ENCODE peak calls at places on chromosome 14, in four cellular contexts. Y is bronchial epithelial cell, N is upper lobe of left lung, F is fibroblast of lung. E is an unnamed sample.
A peak's percentile ranks its signal among the peaks of the same experiment; 100 is the strongest.

GRCh38 chr14:66111891-66112290 is 374.3 kb upstream of the CCDC196 start:
- DNase-seq in Y (peak; percentile 26), N (peak; percentile 33), F (no peak), E (no peak)

GRCh38 chr14:22071001-22071400 is 397.4 kb upstream of the OR4E1 start:
- DNase-seq in Y (no peak), N (no peak), F (no peak), E (no peak)

GRCh38 chr14:71552809-71553208 is 379.4 kb upstream of the RGS6 start:
- DNase-seq in Y (no peak), N (no peak), F (no peak), E (no peak)

GRCh38 chr14:96745500-96746051 is 51.6 kb upstream of the VRK1 start:
- DNase-seq in Y (peak; percentile 4), N (no peak), F (peak; percentile 3), E (no peak)

GRCh38 chr14:93712838-93713724 is 75.2 kb downstream of the PRIMA1 start:
- DNase-seq in Y (peak; percentile 37), N (peak; percentile 48), F (no peak), E (no peak)

GRCh38 chr14:75125617-75126016 is 1.2 kb downstream of the NEK9 start:
- DNase-seq in Y (peak; percentile 50), N (no peak), F (peak; percentile 82), E (no peak)

GRCh38 chr14:33679461-33680225 is 271.2 kb downstream of the EGLN3 start:
- DNase-seq in Y (peak; percentile 52), N (no peak), F (peak; percentile 94), E (no peak)

GRCh38 chr14:39232554-39233415 is 930 bp upstream of the MIA2 start:
- DNase-seq in Y (no peak), N (no peak), F (peak; percentile 69), E (no peak)

GRCh38 chr14:23040100-23040499 is 1.9 kb upstream of the PSMB11 start:
- DNase-seq in Y (no peak), N (no peak), F (no peak), E (no peak)

GRCh38 chr14:33692762-33693161 is 258.1 kb downstream of the EGLN3 start:
- DNase-seq in Y (peak; percentile 27), N (no peak), F (peak; percentile 97), E (no peak)

GRCh38 chr14:94485944-94486841 is 10.2 kb upstream of the SERPINA9 start:
- DNase-seq in Y (peak; percentile 34), N (peak; percentile 88), F (peak; percentile 34), E (peak; percentile 78)

GRCh38 chr14:91882776-91883175 is 15.4 kb upstream of the TC2N start:
- DNase-seq in Y (no peak), N (no peak), F (no peak), E (no peak)

GRCh38 chr14:104394606-104394910 is 185.0 kb upstream of the C14orf180 start:
- DNase-seq in Y (no peak), N (no peak), F (no peak), E (no peak)
- TF ChIP-seq CTCF in Y (no peak), N (no peak), F (no peak), E (no peak)

DNA sequence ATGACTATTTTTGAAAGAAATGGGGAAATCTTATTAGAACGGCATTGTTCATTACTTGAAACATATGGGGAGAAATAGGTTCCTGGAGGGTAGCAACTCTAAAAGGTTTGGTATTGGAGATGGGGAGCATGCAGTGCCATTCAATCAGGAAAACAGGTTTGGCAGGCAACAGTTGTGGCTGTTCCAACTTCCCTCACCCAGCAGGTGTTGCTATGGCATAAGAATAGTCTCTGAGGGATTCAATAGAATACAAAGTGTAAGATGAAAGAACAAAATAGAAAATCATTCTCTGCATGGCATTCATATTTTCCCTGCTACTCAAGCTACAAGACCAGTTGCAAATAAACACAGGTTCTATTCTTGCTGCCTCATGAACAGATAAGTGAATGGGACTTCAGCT is 393.3 kb upstream of the RPL10L start:
- DNase-seq in Y (peak; percentile 33), N (no peak), F (peak; percentile 5), E (no peak)
- TF ChIP-seq CTCF in Y (peak; percentile 34), N (peak; percentile 18), F (no peak), E (peak; percentile 42)

GRCh38 chr14:95619785-95620417 is 66.3 kb upstream of the TCL1B start:
- DNase-seq in Y (no peak), N (no peak), F (no peak), E (no peak)

GRCh38 chr14:95609398-95609990 is 74.6 kb downstream of the GLRX5 start:
- DNase-seq in Y (peak; percentile 12), N (no peak), F (no peak), E (no peak)

GRCh38 chr14:95611293-95611880 is 74.8 kb upstream of the TCL1B start:
- DNase-seq in Y (peak; percentile 5), N (no peak), F (no peak), E (no peak)

DNA sequence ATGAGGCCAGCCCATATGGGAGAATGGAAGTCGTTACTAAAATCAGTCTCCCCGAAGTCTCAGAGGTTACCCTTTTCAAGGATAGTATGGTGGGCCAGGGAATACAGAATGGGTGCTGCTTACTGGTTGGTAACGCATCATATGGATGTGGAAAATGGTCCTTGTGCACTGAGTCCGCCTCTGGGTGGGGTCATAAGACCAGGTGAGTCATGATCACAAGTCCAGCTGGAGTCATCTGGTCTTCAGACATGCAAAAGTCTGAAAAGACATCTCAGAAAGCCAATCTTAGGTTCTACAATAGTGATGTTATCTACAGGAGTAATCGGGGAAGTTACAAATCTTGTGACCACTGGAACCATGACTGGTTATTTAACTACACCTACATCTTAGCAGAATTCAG is 71.9 kb upstream of the TCL1B start:
- DNase-seq in Y (peak; percentile 2), N (no peak), F (no peak), E (no peak)
- TF ChIP-seq CTCF in Y (no peak), N (no peak), F (no peak), E (no peak)

DNA sequence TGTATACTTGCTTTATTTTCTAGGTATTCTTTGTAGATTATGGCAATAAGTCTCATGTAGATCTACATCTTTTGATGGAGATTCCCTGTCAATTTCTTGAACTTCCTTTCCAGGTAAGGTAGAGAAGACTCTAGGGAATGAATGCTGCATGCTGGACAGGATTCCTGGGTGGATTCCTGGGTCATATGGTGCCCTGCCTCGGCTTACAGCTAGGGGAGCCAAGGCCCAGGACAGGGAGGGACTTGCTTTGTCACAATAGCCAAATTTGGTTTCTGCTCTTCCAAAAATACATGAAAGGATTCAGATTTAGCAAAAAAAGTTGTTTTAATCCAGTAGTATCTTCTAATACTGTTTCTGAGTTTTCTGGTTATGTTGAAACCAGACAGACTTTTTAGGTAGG is 59.5 kb upstream of the ASPG start:
- DNase-seq in Y (no peak), N (no peak), F (no peak), E (no peak)
- TF ChIP-seq CTCF in Y (no peak), N (no peak), F (no peak), E (peak; percentile 48)

E was measured in type B pancreatic cell.